ENCODE peak calls at places on chromosomes 12 and 14, in six cellular contexts. I is H9, N is mesenchymal stem cell, J is IMR-90, B is H1, M is trophoblast cell. H is an unnamed sample.

GRCh38 chr12:42286741-42287140 is 39.2 kb downstream of the ZCRB1 start:
- DNase-seq in M (no peak), N (no peak), I (no peak), B (no peak), J (no peak), H (no peak)

GRCh38 chr14:53701108-53701875 is 255.3 kb downstream of the BMP4 start:
- DNase-seq in I (no peak), M (no peak), N (no peak), B (no peak), J (no peak), H (no peak)

GRCh38 chr12:62834406-62834805 is 100.5 kb downstream of the PPM1H start:
- DNase-seq in I (no peak), N (no peak), M (no peak), B (no peak), J (no peak), H (no peak)

GRCh38 chr12:54411398-54412241 is 7.4 kb downstream of the ITGA5 start:
- DNase-seq in B (no peak), M (peak; percentile 92), J (peak; percentile 96), N (peak; percentile 97), I (peak; percentile 76), H (no peak)

GRCh38 chr12:23504043-23504442 is 445.4 kb downstream of the SOX5 start:
- DNase-seq in J (no peak), B (no peak), M (no peak), N (no peak), I (peak; percentile 51), H (no peak)

GRCh38 chr14:44880791-44881190 is 81.0 kb downstream of the KLHL28 start:
- DNase-seq in I (no peak), B (no peak), N (no peak), M (no peak), J (no peak), H (no peak)

GRCh38 chr14:58826845-58827686 is 189.3 kb downstream of the DACT1 start:
- DNase-seq in B (no peak), J (no peak), I (no peak), N (no peak), M (no peak), H (no peak)

GRCh38 chr12:3869860-3870259 is 3.3 kb downstream of the PARP11 start:
- DNase-seq in J (no peak), I (no peak), B (no peak), M (peak; percentile 75), N (no peak), H (no peak)

GRCh38 chr12:82688035-82688501 is 1.4 kb downstream of the TMTC2 start:
- DNase-seq in J (no peak), M (no peak), N (peak; percentile 19), B (no peak), I (no peak), H (no peak)

GRCh38 chr14:55780156-55780946 is 200.3 kb downstream of the KTN1 start:
- DNase-seq in J (peak; percentile 33), N (peak; percentile 17), B (no peak), M (no peak), I (no peak), H (no peak)

GRCh38 chr12:113582521-113583218 is 111.0 kb upstream of the LHX5 start:
- DNase-seq in M (no peak), B (no peak), J (no peak), I (no peak), N (no peak), H (no peak)

GRCh38 chr12:109771746-109772621 is 58.4 kb downstream of the FAM222A start:
- DNase-seq in J (no peak), I (peak; percentile 45), B (no peak), M (no peak), N (no peak), H (no peak)

GRCh38 chr12:108477055-108477880 is 37.8 kb upstream of the FICD start:
- DNase-seq in I (no peak), J (no peak), M (no peak), N (no peak), B (no peak), H (no peak)

GRCh38 chr12:132360906-132361777 is 31.8 kb upstream of the GALNT9 start:
- DNase-seq in M (no peak), N (no peak), J (no peak), I (no peak), B (no peak), H (no peak)

GRCh38 chr12:23354800-23355199 is 594.7 kb downstream of the SOX5 start:
- DNase-seq in I (no peak), N (no peak), B (no peak), M (no peak), J (no peak), H (no peak)

GRCh38 chr14:32469388-32470160 is 140.5 kb downstream of the AKAP6 start:
- DNase-seq in M (no peak), B (no peak), I (no peak), N (peak; percentile 66), J (peak; percentile 76), H (no peak)

GRCh38 chr14:59566281-59566680 is 10.3 kb downstream of the CCDC175 start:
- DNase-seq in B (no peak), N (no peak), I (no peak), J (no peak), M (no peak), H (no peak)

GRCh38 chr12:127655691-127656090 is 611.3 kb upstream of the TMEM132C start:
- DNase-seq in N (peak; percentile 71), M (no peak), I (no peak), B (no peak), J (peak; percentile 74), H (no peak)

GRCh38 chr12:14774944-14775651 is 28.2 kb downstream of the WBP11 start:
- DNase-seq in J (peak; percentile 65), I (peak; percentile 55), B (no peak), M (peak; percentile 53), N (peak; percentile 76), H (no peak)

GRCh38 chr12:57803317-57803893 is 15.1 kb downstream of the AVIL start:
- DNase-seq in B (peak; percentile 31), M (no peak), N (peak; percentile 64), J (peak; percentile 42), I (peak; percentile 77), H (no peak)
- H3K27ac ChIP-seq in B (no peak overlapping the region), M (no peak overlapping the region), N (no peak overlapping the region), J (no peak overlapping the region), I (no peak overlapping the region), H (no peak overlapping the region)

GRCh38 chr14:61280092-61280525 is 1.0 kb downstream of the TMEM30B start:
- DNase-seq in N (no peak), M (no peak), I (no peak), B (no peak), J (no peak), H (no peak)
- H2AFZ ChIP-seq in N (no peak overlapping the region), M (peak overlapping the region; percentile 89), I (no peak overlapping the region), B (peak overlapping the region; percentile 67), J (peak overlapping the region; percentile 94), H (peak overlapping the region; percentile 90)

DNA sequence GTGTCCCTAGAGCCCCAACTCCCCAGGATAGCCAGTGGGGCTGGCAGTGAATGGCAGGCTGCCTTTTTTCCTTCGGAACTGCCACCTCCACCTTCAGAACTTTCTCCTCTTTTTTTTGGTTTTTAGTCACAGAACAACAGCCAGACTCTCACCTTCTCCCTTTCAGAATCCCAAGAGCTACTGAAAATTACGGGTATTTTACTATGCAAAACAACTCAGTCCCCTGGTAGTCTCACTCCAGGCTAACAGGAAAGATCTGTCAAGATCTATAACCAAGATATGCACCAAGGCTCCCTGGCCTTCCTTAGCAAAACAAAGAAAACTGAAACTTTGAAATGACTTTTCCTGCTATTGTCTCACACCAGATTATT is 12.5 kb downstream of the PLEKHG6 start:
- DNase-seq in N (no peak), M (no peak), I (no peak), J (no peak), B (no peak), H (no peak)
- H3K4ac ChIP-seq in N (no peak overlapping the region), M (no peak overlapping the region), I (no peak overlapping the region), J (no peak overlapping the region), B (peak overlapping the region; percentile 40), H (no peak overlapping the region)

GRCh38 chr12:103697912-103698751 is 111.1 kb downstream of the STAB2 start:
- DNase-seq in I (no peak), J (no peak), M (no peak), B (no peak), N (no peak), H (no peak)
- H3K27ac ChIP-seq in I (no peak overlapping the region), J (no peak overlapping the region), M (no peak overlapping the region), B (no peak overlapping the region), N (no peak overlapping the region), H (no peak overlapping the region)

DNA sequence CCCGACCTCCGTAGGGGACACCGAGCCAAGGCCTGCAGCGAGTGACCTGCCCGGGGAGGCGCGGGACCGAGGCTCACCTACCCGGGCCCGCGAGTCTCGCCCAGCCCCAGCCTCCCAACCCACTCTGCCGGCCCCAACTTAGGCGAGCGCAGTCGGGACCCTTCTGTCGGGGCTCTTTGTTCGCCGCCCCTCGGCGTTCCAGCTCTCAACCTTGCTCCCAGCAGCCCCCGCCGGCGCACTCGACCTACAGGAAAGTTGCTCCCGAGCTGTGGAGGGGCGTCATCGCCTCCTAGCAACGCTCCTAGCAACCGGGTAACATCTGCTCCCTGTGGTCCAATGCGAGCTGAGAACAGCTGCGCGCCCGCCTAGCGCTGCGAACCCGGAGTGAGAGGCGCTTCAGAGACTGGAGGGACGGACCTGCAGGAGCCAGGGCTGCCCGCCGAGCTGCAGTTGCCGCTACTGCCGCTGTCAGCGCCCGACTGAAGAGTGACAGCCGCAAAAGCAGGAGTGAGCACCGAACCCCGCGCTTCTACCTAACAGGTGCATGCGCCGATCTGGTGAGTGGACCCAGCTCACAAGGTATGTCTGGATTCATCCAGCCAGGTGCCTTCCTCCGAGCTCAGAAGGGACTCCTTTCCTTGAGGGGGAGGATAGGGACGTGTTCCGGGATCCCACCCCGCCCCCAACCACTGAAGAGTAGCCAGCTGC is 354.9 kb downstream of the SNAPC1 start:
- DNase-seq in M (peak; percentile 65), I (peak; percentile 98), B (peak; percentile 91), J (peak; percentile 83), N (peak; percentile 54), H (peak; percentile 93)
- H2AFZ ChIP-seq in M (no peak overlapping the region), I (no peak overlapping the region), B (no peak overlapping the region), J (peak overlapping the region; percentile 85), N (no peak overlapping the region), H (peak overlapping the region; percentile 92)

DNA sequence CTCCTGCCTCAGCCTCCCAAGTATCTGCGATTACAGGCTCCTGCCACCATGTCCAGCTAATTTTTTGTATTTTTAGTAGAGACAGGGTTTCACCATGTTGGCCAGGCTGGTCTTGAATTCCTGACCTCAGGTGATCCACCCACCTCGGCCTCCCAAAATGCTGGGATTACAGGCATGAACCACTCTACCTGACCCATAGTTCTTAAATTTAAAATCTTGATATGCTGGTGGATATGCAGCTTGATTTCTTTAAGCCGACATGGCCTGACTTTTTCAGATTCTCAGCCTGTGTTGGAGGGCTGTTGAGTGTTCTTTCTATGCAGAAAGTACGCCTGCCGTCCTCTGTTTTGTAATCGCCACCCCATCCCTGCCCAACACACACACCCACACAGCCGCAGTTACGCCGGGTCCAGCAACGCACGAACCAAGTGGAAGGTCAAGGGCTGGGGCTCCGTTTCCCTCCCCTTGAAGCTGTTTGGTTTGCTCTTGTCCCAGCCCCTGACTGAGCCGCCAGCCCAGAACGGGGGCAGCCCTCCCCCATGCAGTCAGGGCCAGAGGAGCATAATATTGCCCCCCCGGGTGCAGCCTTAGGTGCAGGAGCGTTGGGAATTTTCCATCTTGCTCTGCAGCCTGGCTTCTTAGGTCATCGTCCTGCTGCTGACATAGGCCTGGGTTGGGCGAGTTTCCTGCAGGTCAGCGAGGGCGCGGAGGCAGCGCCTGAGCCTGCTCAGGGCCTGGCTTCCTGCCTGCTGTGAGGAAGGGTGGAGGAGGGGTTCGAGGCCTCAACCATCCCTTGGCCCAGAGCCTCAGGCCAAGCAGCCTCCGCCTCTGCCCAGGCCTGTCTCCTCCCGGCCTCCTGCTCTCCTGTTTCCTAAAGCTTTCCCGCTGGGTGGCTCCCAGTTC is 44.2 kb downstream of the PSMA6 start:
- DNase-seq in B (no peak), I (peak; percentile 84), M (peak; percentile 98), J (peak; percentile 85), N (peak; percentile 95), H (no peak)
- H3K4ac ChIP-seq in B (no peak overlapping the region), I (no peak overlapping the region), M (no peak overlapping the region), J (peak overlapping the region; percentile 88), N (peak overlapping the region; percentile 94), H (no peak overlapping the region)

H was measured in neuronal stem cell.